ENCODE peak calls at places on chromosomes 13 and 19, in seven cellular contexts. D is naive thymus-derived CD8-positive, alpha-beta T cell; S is NCI-H1092 treated with DMSO at 0.1 percent for 48 hours; K is NCI-H146; W is NCI-H2029; C is MV-4-11; I is T-helper 22 cell. G is an unnamed sample.

GRCh38 chr19:13788991-13789390 is 6.3 kb upstream of the ZSWIM4 start:
- DNase-seq in D (no peak), S (no peak), K (no peak), W (no peak), C (peak), I (peak), G (no peak)

GRCh38 chr13:105097501-105097900 is 1438.0 kb downstream of the EFNB2 start:
- DNase-seq in D (no peak), S (no peak), K (no peak), W (no peak), C (peak), I (no peak), G (no peak)

GRCh38 chr19:778910-779653 is 18.2 kb upstream of the PTBP1 start:
- DNase-seq in D (no peak), S (no peak), K (peak), W (no peak), C (peak), I (no peak), G (no peak)

GRCh38 chr19:41914906-41915247 is 13.4 kb downstream of the ERFL start:
- DNase-seq in D (no peak), S (no peak), K (no peak), W (no peak), C (no peak), I (no peak), G (no peak)

GRCh38 chr13:60759499-60759898 is 362.5 kb downstream of the TDRD3 start:
- DNase-seq in D (no peak), S (no peak), K (no peak), W (no peak), C (no peak), I (no peak), G (peak)

GRCh38 chr13:74226791-74227475 is 92.7 kb upstream of the KLF12 start:
- DNase-seq in D (no peak), S (no peak), K (no peak), W (no peak), C (no peak), I (no peak), G (no peak)

GRCh38 chr19:38836438-38837303 is 5.1 kb upstream of the ECH1 start:
- DNase-seq in D (no peak), S (no peak), K (no peak), W (no peak), C (no peak), I (no peak), G (no peak)

GRCh38 chr19:13447978-13448377 is 58.3 kb downstream of the CACNA1A start:
- DNase-seq in D (no peak), S (no peak), K (no peak), W (no peak), C (no peak), I (no peak), G (no peak)

GRCh38 chr13:20567881-20568528 is 1.0 kb downstream of the IFT88 start:
- DNase-seq in D (no peak), S (no peak), K (no peak), W (no peak), C (no peak), I (no peak), G (no peak)

GRCh38 chr19:7862413-7862951 is 11.7 kb downstream of the PRR36 start:
- DNase-seq in D (peak), S (no peak), K (peak), W (no peak), C (peak), I (peak), G (no peak)

GRCh38 chr19:12639901-12640613 is 26.5 kb downstream of the MAN2B1 start:
- DNase-seq in D (peak), S (peak), K (peak), W (peak), C (peak), I (peak), G (peak)

GRCh38 chr13:94702181-94703041 is 9.9 kb downstream of the SOX21 start:
- DNase-seq in D (no peak), S (no peak), K (no peak), W (no peak), C (no peak), I (no peak), G (no peak)

GRCh38 chr13:84121456-84121855 is 239.2 kb upstream of the SLITRK1 start:
- DNase-seq in D (no peak), S (peak), K (no peak), W (no peak), C (no peak), I (no peak), G (no peak)